ENCODE peak calls at places on chromosomes 3 and 15, in four cellular contexts. C, N, A and W are unnamed samples.

GRCh38 chr15:62997441-62997840 is 45.1 kb upstream of the TPM1 start:
- DNase-seq in C (no peak), N (no peak), A (no peak), W (no peak)

GRCh38 chr3:14839236-14839635 is 20.5 kb downstream of the FGD5 start:
- DNase-seq in C (no peak), N (no peak), A (no peak), W (no peak)

GRCh38 chr15:75107905-75108838 is 84.8 kb downstream of the PPCDC start:
- DNase-seq in C (peak), N (no peak), A (peak), W (peak)

GRCh38 chr3:164539215-164539614 is 539.1 kb downstream of the SI start:
- DNase-seq in C (no peak), N (no peak), A (no peak), W (no peak)

GRCh38 chr3:149299938-149300791 is 33.3 kb downstream of the TM4SF18 start:
- DNase-seq in C (peak), N (peak), A (peak), W (peak)

GRCh38 chr3:85576091-85576690 is 617.4 kb downstream of the CADM2 start:
- DNase-seq in C (peak), N (peak), A (peak), W (peak)

GRCh38 chr15:64681424-64682024 is 93.9 kb downstream of the RBPMS2 start:
- DNase-seq in C (peak), N (no peak), A (peak), W (peak)

GRCh38 chr3:149702691-149703426 is 45.0 kb upstream of the WWTR1 start:
- DNase-seq in C (peak), N (no peak), A (no peak), W (peak)

GRCh38 chr3:30513374-30514152 is 92.8 kb upstream of the TGFBR2 start:
- DNase-seq in C (no peak), N (no peak), A (no peak), W (no peak)

GRCh38 chr3:124133366-124133940 is 141.5 kb upstream of the ROPN1 start:
- DNase-seq in C (no peak), N (no peak), A (no peak), W (no peak)

GRCh38 chr3:152299243-152299976 is 30.7 kb downstream of the MBNL1 start:
- DNase-seq in C (no peak), N (no peak), A (peak), W (no peak)

GRCh38 chr3:127651516-127652172 is 21.1 kb upstream of the ABTB1 start:
- DNase-seq in C (no peak), N (no peak), A (no peak), W (no peak)

GRCh38 chr3:127551971-127552370 is 38.6 kb downstream of the TPRA1 start:
- DNase-seq in C (no peak), N (no peak), A (no peak), W (no peak)

GRCh38 chr3:153284282-153284938 is 122.4 kb downstream of the RAP2B start:
- DNase-seq in C (peak), N (peak), A (peak), W (peak)

GRCh38 chr3:120144267-120144666 is 50.0 kb upstream of the GSK3B start:
- DNase-seq in C (peak), N (no peak), A (no peak), W (peak)

GRCh38 chr3:42045719-42046243 is 45.4 kb upstream of the TRAK1 start:
- DNase-seq in C (no peak), N (no peak), A (no peak), W (no peak)

GRCh38 chr3:99846472-99846871 is 28.8 kb downstream of the CMSS1 start:
- DNase-seq in C (peak), N (no peak), A (no peak), W (peak)

GRCh38 chr3:47441796-47442551 is 33.8 kb downstream of the SCAP start:
- DNase-seq in C (no peak), N (no peak), A (peak), W (no peak)

GRCh38 chr3:192917258-192917507 is 473 bp downstream of the MB21D2 start:
- DNase-seq in C (no peak), N (no peak), A (no peak), W (no peak)

GRCh38 chr3:19046440-19046839 is 101.9 kb upstream of the KCNH8 start:
- DNase-seq in C (peak), N (no peak), A (no peak), W (no peak)

GRCh38 chr3:174156200-174156599 is 702.9 kb upstream of the NAALADL2 start:
- DNase-seq in C (peak), N (no peak), A (no peak), W (no peak)

GRCh38 chr3:165505657-165506056 is 309.5 kb upstream of the SLITRK3 start:
- DNase-seq in C (no peak), N (no peak), A (no peak), W (no peak)

GRCh38 chr15:48782911-48783310 is 28.0 kb downstream of the CEP152 start:
- DNase-seq in C (no peak), N (no peak), A (no peak), W (no peak)
- H3K4me3 ChIP-seq in C (no peak), N (no peak), A (no peak), W (no peak)

GRCh38 chr3:115658032-115658336 is 34.7 kb downstream of the GAP43 start:
- DNase-seq in C (peak), N (no peak), A (no peak), W (no peak)

GRCh38 chr3:115659253-115659652 is 35.9 kb downstream of the GAP43 start:
- DNase-seq in C (no peak), N (no peak), A (no peak), W (no peak)

GRCh38 chr3:115659861-115660260 is 36.6 kb downstream of the GAP43 start:
- DNase-seq in C (peak), N (no peak), A (no peak), W (no peak)

GRCh38 chr3:115657168-115657567 is 33.9 kb downstream of the GAP43 start:
- DNase-seq in C (no peak), N (no peak), A (no peak), W (no peak)

GRCh38 chr3:115658337-115659181 is 35.2 kb downstream of the GAP43 start:
- DNase-seq in C (peak), N (peak), A (peak), W (peak)
- TF ChIP-seq CTCF in C (no peak), N (no peak), A (no peak), W (no peak)

GRCh38 chr3:66502267-66502874 is 1.5 kb upstream of the LRIG1 start:
- DNase-seq in C (no peak), N (no peak), A (no peak), W (no peak)

GRCh38 chr3:66499881-66500574 is 794 bp downstream of the LRIG1 start:
- DNase-seq in C (peak), N (peak), A (peak), W (peak)

GRCh38 chr3:66500575-66501482 is at the start of gene LRIG1:
- DNase-seq in C (peak), N (peak), A (peak), W (peak)

GRCh38 chr3:66502981-66503380 is 2.2 kb upstream of the LRIG1 start:
- DNase-seq in C (no peak), N (no peak), A (no peak), W (no peak)

GRCh38 chr3:66501483-66502266 is 853 bp upstream of the LRIG1 start:
- DNase-seq in C (no peak), N (no peak), A (no peak), W (no peak)
- H3K4me3 ChIP-seq in C (peak), N (peak), A (peak), W (peak)

GRCh38 chr3:168088106-168088722 is 7.5 kb downstream of the GOLIM4 start:
- DNase-seq in C (no peak), N (no peak), A (no peak), W (no peak)
- TF ChIP-seq CTCF in C (peak), N (no peak), A (peak), W (peak)